ENCODE peak calls at places on chromosomes 7 and 10, in four cellular contexts. B is fibroblast of lung, H is pancreas, U is small intestine. X is an unnamed sample.

GRCh38 chr7:76359111-76359986 is 558 bp upstream of the YWHAG start:
- DNase-seq in B (peak), H (peak), U (peak), X (peak)

GRCh38 chr7:90916319-90916718 is 320.2 kb downstream of the CDK14 start:
- DNase-seq in B (no peak), H (no peak), U (no peak), X (no peak)

GRCh38 chr10:37991655-37992054 is 15.2 kb upstream of the ZNF25 start:
- DNase-seq in B (no peak), H (no peak), U (no peak), X (no peak)

GRCh38 chr10:133167693-133168616 is 7.9 kb downstream of the KNDC1 start:
- DNase-seq in B (no peak), H (no peak), U (no peak), X (no peak)

GRCh38 chr10:78188459-78188858 is 154.8 kb downstream of the RPS24 start:
- DNase-seq in B (no peak), H (no peak), U (no peak), X (no peak)

GRCh38 chr10:51034769-51035168 is 39.5 kb upstream of the PRKG1 start:
- DNase-seq in B (no peak), H (no peak), U (no peak), X (no peak)

GRCh38 chr7:46387646-46388045 is 466.6 kb upstream of the IGFBP3 start:
- DNase-seq in B (peak), H (no peak), U (no peak), X (no peak)

GRCh38 chr7:73823873-73824597 is 6.8 kb upstream of the CLDN4 start:
- DNase-seq in B (no peak), H (peak), U (no peak), X (no peak)

GRCh38 chr10:127679642-127680255 is 57.2 kb upstream of the FOXI2 start:
- DNase-seq in B (no peak), H (no peak), U (no peak), X (no peak)

GRCh38 chr10:131201741-131202515 is 109.6 kb downstream of the TCERG1L start:
- DNase-seq in B (no peak), H (peak), U (no peak), X (no peak)

GRCh38 chr7:98618786-98619185 is 1.7 kb downstream of the NPTX2 start:
- DNase-seq in B (no peak), H (no peak), U (no peak), X (no peak)

GRCh38 chr10:131896403-131896802 is 4.4 kb upstream of the PPP2R2D start:
- DNase-seq in B (no peak), H (no peak), U (no peak), X (no peak)

GRCh38 chr7:93284908-93285307 is 52.7 kb downstream of the VPS50 start:
- DNase-seq in B (no peak), H (no peak), U (no peak), X (no peak)

DNA sequence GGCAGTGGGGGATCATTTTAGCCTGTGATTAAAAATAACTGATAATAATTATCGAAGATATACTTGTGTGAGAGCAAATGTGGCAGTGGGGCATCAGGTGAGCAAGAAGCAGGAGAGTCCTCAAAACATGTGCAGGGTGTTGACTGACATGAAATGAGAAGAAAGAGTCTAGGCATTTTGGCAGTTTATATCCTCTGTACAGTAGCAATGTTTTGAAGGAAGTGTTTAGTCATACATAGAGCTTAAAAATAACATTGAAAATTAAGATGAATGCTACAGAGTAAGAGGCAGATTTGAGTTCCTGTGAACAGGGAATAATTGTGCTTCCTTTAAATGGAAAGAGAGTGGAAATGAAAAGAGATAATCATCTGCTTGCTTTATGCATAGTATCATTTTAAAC is 47.4 kb downstream of the VPS50 start:
- DNase-seq in B (no peak), H (no peak), U (no peak), X (no peak)
- H3K27ac ChIP-seq in B (no peak), H (no peak), U (no peak), X (no peak)

GRCh38 chr10:130136214-130137076 is at the start of gene GLRX3:
- DNase-seq in B (peak), H (peak), U (peak), X (peak)
- H3K27ac ChIP-seq in B (peak), H (peak), U (peak), X (peak)

DNA sequence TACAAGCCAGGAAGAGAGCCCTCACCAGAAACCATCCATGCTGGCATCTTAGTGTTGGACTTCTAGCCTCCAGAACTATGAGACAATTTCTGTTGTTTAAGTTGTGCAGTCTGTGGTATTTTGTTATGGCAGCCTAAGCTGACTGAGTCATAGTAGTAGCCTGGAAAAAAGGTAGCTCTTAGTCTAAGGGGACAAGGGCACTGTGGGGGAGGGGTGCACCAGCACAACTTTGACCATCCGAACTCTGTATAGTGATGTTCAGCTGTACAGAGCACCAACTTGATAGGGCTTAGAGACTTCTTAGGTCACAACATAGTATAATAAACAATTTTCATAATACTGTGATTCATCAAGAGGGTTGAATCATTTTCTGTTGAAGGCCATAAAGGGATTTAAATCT is 14.3 kb downstream of the EIF4EBP2 start:
- DNase-seq in B (peak), H (no peak), U (no peak), X (no peak)
- H3K27ac ChIP-seq in B (peak), H (no peak), U (no peak), X (no peak)

DNA sequence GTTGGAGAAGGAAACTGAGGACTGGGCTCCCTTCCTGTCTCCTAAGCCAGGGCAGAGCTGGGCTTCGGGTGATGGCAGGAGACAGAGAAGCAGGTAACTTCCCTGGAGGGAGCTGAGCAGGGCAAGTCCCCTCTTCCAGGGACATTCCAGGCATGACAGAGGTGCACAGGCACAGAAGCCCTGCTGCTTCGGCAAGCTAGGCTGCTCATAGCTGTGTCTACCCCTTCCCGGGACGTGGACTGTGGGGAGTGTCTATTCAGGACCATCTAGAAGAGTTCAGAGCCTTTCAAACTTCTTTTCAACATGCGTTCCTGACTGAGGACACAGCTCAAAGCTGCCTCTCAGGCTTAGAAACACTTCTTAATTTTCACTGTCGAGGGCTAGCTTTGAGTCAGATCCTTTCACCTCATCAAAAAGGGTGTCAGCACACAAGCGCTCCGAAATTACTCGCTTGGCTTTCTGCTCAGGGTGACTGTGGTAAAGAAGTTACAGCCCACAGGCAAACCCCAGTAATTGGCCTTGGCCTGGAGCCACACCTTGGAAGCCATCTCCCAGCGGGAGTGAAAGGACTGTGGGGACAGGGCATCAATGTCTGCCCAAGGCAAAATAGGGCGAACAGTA is 63.7 kb upstream of the STEAP1B start:
- DNase-seq in B (no peak), H (no peak), U (no peak), X (no peak)
- H3K27ac ChIP-seq in B (peak), H (peak), U (no peak), X (peak)

GRCh38 chr10:119782981-119783664 is 57.3 kb downstream of the INPP5F start:
- DNase-seq in B (no peak), H (no peak), U (no peak), X (no peak)

GRCh38 chr10:119786117-119786769 is 60.4 kb downstream of the INPP5F start:
- DNase-seq in B (peak), H (no peak), U (no peak), X (no peak)

GRCh38 chr10:119780879-119781480 is 55.1 kb downstream of the INPP5F start:
- DNase-seq in B (no peak), H (no peak), U (no peak), X (no peak)

GRCh38 chr10:119781498-119781897 is 55.6 kb downstream of the INPP5F start:
- DNase-seq in B (no peak), H (no peak), U (no peak), X (no peak)

GRCh38 chr10:119783665-119784027 is 57.8 kb downstream of the INPP5F start:
- DNase-seq in B (no peak), H (no peak), U (no peak), X (no peak)
- H3K27ac ChIP-seq in B (no peak), H (no peak), U (no peak), X (no peak)

GRCh38 chr7:41566581-41566980 is 136.3 kb downstream of the INHBA start:
- DNase-seq in B (no peak), H (no peak), U (no peak), X (no peak)
- H3K27ac ChIP-seq in B (no peak), H (no peak), U (no peak), X (no peak)

DNA sequence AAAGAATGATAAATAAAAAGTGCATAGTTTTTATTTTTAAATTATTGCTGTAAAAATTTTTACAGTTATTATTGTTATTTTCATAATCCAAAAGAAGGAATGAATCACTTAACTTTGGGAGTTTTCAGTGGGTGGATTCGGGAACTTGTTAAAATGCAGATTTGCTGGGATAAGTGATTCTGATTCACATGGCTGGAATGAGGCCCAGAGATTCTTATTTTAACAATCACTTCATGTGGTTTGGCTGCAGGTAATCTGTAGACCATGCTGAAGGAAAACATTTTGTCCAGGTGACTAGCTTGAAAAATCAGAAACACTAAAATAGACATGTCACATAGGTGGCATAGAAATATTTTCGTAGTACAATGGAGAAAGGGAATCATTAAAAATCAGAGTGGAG is 13.9 kb downstream of the CROT start:
- DNase-seq in B (no peak), H (no peak), U (no peak), X (no peak)
- H3K27ac ChIP-seq in B (no peak), H (no peak), U (no peak), X (no peak)

GRCh38 chr10:85105614-85106013 is 777.2 kb downstream of the CCSER2 start:
- DNase-seq in B (no peak), H (no peak), U (no peak), X (no peak)

DNA sequence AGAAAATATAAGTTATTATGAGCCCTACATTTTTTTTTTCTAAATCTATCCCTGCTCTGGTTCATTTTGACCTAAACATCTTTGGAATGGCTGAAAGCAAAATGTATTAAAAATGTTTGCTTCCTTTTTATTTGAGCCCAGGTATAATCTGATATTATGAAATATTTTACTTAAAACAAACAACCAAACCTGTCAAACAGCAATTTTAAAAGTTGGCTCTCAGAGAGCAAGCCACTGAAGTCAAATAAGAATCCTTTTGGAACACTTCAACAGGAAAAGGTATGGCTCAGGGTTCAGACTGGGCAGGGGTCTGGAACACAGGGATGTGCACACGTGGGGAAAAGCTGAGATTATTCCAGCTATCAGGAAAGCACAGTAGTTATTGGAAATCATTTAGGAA is 782.9 kb downstream of the CCSER2 start:
- DNase-seq in B (no peak), H (no peak), U (no peak), X (no peak)
- H3K27ac ChIP-seq in B (no peak), H (no peak), U (no peak), X (no peak)

GRCh38 chr7:11213246-11213645 is 239.6 kb downstream of the PHF14 start:
- DNase-seq in B (no peak), H (no peak), U (no peak), X (no peak)
- H3K27ac ChIP-seq in B (no peak), H (no peak), U (no peak), X (no peak)

X was measured in caudate nucleus.